ENCODE peak calls at places on chromosomes 16 and 17, in nine cellular contexts. H, A, X, B, M, P, S, V and L are unnamed samples.

GRCh38 chr17:10799407-10799806 is 4.5 kb downstream of the TMEM238L start:
- DNase-seq in H (no peak), A (no peak), X (no peak), B (no peak), M (no peak), P (no peak), S (no peak), V (no peak), L (no peak)

GRCh38 chr17:50529849-50530248 is 2.7 kb upstream of the EPN3 start:
- DNase-seq in H (no peak), A (no peak), X (no peak), B (no peak), M (no peak), P (no peak), S (no peak), V (no peak), L (no peak)

GRCh38 chr17:43860927-43861622 is 14.1 kb downstream of the CD300LG start:
- DNase-seq in H (peak), A (no peak), X (no peak), B (no peak), M (peak), P (no peak), S (no peak), V (peak), L (peak)

GRCh38 chr16:57042157-57043111 is 49.9 kb upstream of the CPNE2 start:
- DNase-seq in H (no peak), A (no peak), X (peak), B (no peak), M (no peak), P (peak), S (no peak), V (no peak), L (no peak)

GRCh38 chr16:64206877-64207276 is 915.0 kb downstream of the CDH11 start:
- DNase-seq in H (peak), A (no peak), X (no peak), B (no peak), M (no peak), P (peak), S (no peak), V (no peak), L (peak)

GRCh38 chr17:80817861-80818260 is 173.8 kb upstream of the CHMP6 start:
- DNase-seq in H (no peak), A (no peak), X (no peak), B (no peak), M (no peak), P (peak), S (no peak), V (no peak), L (no peak)

GRCh38 chr17:4759776-4760236 is 11.9 kb upstream of the TM4SF5 start:
- DNase-seq in H (no peak), A (no peak), X (no peak), B (no peak), M (no peak), P (no peak), S (no peak), V (no peak), L (no peak)

GRCh38 chr17:77145635-77146632 is 5.2 kb downstream of the SEC14L1 start:
- DNase-seq in H (peak), A (no peak), X (no peak), B (no peak), M (no peak), P (peak), S (peak), V (peak), L (peak)

GRCh38 chr17:43952351-43952723 is 1.4 kb downstream of the PYY start:
- DNase-seq in H (no peak), A (no peak), X (no peak), B (no peak), M (no peak), P (peak), S (no peak), V (no peak), L (no peak)

GRCh38 chr17:39695089-39695474 is 4.8 kb upstream of the ERBB2 start:
- DNase-seq in H (no peak), A (no peak), X (no peak), B (no peak), M (no peak), P (no peak), S (no peak), V (no peak), L (no peak)

GRCh38 chr17:17140590-17140980 is 65.5 kb downstream of the PLD6 start:
- DNase-seq in H (no peak), A (no peak), X (no peak), B (no peak), M (no peak), P (peak), S (no peak), V (peak), L (no peak)

GRCh38 chr17:73118876-73119485 is 26.5 kb upstream of the SLC39A11 start:
- DNase-seq in H (no peak), A (no peak), X (no peak), B (no peak), M (no peak), P (no peak), S (no peak), V (no peak), L (no peak)

GRCh38 chr16:81519298-81520150 is 74.9 kb downstream of the CMIP start:
- DNase-seq in H (no peak), A (peak), X (no peak), B (no peak), M (no peak), P (no peak), S (no peak), V (no peak), L (no peak)

GRCh38 chr16:3246876-3247275 is 9.6 kb downstream of the MEFV start:
- DNase-seq in H (no peak), A (no peak), X (no peak), B (no peak), M (no peak), P (no peak), S (no peak), V (no peak), L (no peak)

GRCh38 chr16:51818342-51818944 is 667.4 kb upstream of the SALL1 start:
- DNase-seq in H (no peak), A (no peak), X (no peak), B (no peak), M (no peak), P (peak), S (peak), V (peak), L (no peak)

GRCh38 chr17:79459003-79459655 is 151.7 kb downstream of the RBFOX3 start:
- DNase-seq in H (no peak), A (no peak), X (no peak), B (no peak), M (no peak), P (no peak), S (no peak), V (no peak), L (no peak)

GRCh38 chr16:74760007-74760767 is 14.4 kb downstream of the FA2H start:
- DNase-seq in H (no peak), A (no peak), X (no peak), B (no peak), M (no peak), P (peak), S (no peak), V (no peak), L (no peak)

GRCh38 chr17:19376799-19377198 is 1.5 kb upstream of the MAPK7 start:
- DNase-seq in H (no peak), A (no peak), X (no peak), B (no peak), M (peak), P (no peak), S (no peak), V (no peak), L (no peak)

GRCh38 chr17:17827826-17828621 is 8.8 kb downstream of the SREBF1 start:
- DNase-seq in H (no peak), A (no peak), X (no peak), B (no peak), M (no peak), P (no peak), S (no peak), V (no peak), L (no peak)